ENCODE peak calls at places on chromosomes 3 and 15, in four cellular contexts. L is adrenal gland, K is fibroblast of mammary gland, V is dorsolateral prefrontal cortex. N is an unnamed sample.
A peak's percentile ranks its signal among the peaks of the same experiment; 100 is the strongest.

GRCh38 chr3:133895208-133896001 is at the start of gene RAB6B:
- DNase-seq in K (peak; percentile 15), V (peak; percentile 59), L (peak; percentile 28), N (no peak)

GRCh38 chr3:123789160-123789559 is 95.0 kb downstream of the MYLK start:
- DNase-seq in V (no peak), K (no peak), L (no peak), N (no peak)

GRCh38 chr15:85010472-85011209 is 29.0 kb downstream of the PDE8A start:
- DNase-seq in V (no peak), K (peak; percentile 57), L (no peak), N (no peak)

GRCh38 chr3:45124379-45124778 is 21.8 kb downstream of the CDCP1 start:
- DNase-seq in V (no peak), K (peak; percentile 92), L (no peak), N (no peak)

GRCh38 chr3:181808053-181808452 is 96.3 kb downstream of the SOX2 start:
- DNase-seq in K (no peak), L (no peak), V (no peak), N (no peak)

GRCh38 chr3:45442679-45443214 is 54.4 kb downstream of the LARS2 start:
- DNase-seq in K (no peak), L (no peak), V (no peak), N (no peak)

GRCh38 chr3:65411367-65411766 is 627.4 kb downstream of the MAGI1 start:
- DNase-seq in L (no peak), V (no peak), K (no peak), N (no peak)

GRCh38 chr3:37383323-37383722 is 208.9 kb upstream of the LRRFIP2 start:
- DNase-seq in V (no peak), K (no peak), L (no peak), N (no peak)

GRCh38 chr3:190013943-190014924 is 106.5 kb downstream of the P3H2 start:
- DNase-seq in V (no peak), L (no peak), K (no peak), N (no peak)

GRCh38 chr15:66482539-66482938 is 15.0 kb downstream of the SNAPC5 start:
- DNase-seq in K (no peak), V (peak; percentile 41), L (no peak), N (no peak)

GRCh38 chr3:190306513-190307163 is 15.6 kb downstream of the CLDN1 start:
- DNase-seq in V (no peak), L (peak; percentile 62), K (peak; percentile 85), N (no peak)

GRCh38 chr15:57554063-57554820 is 37.5 kb upstream of the MYZAP start:
- DNase-seq in L (peak; percentile 26), K (no peak), V (no peak), N (no peak)

DNA sequence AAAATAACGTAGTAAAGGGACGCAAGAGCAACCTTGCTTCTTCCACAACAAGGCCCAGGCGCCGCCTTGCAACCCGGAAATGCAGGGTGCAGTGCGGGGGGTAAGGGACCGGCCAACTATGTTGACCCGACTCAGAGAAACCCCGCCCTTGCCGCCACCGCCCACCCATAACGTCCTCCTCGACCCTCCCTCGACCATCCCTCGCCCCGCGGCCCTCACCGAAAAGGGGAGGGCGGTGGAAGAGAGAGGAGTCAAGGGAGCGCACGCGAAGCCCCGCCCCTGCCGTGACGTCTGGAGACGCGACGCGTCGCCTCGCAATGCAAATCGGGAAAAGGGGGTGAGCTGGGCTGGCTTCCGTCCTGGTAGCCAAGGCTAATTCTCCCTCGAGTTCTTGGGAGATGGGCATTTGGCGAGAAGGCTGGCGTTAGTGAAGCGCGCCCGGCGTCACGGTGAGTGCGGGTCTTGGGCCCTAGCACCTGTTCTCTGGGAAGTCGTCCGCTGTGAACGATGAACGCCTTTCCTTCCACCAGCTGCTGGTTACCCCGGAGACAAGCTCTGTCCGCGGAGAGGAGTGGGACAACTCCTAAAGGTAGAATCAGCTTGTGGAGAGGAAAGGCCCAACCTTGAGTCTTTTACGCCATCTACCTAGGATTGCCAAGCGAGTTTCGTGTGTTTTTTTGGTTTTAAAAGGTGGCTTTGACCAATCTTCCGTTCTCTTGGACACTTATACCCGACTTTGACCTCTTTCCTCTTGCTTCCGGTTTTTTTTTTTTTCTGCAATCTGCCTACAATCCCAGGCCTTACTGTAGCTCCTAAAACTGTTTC is at the start of gene USP8:
- DNase-seq in K (peak; percentile 97), L (peak; percentile 97), V (peak; percentile 94), N (peak; percentile 92)
- H3K4me3 ChIP-seq in K (peak within 1 kb of the TSS; percentile 99), L (peak within 1 kb of the TSS; percentile 70), V (peak within 1 kb of the TSS; percentile 98), N (peak within 1 kb of the TSS; percentile 73)

GRCh38 chr15:51121118-51121517 is 26.4 kb upstream of the TNFAIP8L3 start:
- DNase-seq in K (peak; percentile 99), V (no peak), L (peak; percentile 85), N (no peak)
- TF ChIP-seq CTCF in K (no peak), V (no peak), L (no peak), N (no peak)

DNA sequence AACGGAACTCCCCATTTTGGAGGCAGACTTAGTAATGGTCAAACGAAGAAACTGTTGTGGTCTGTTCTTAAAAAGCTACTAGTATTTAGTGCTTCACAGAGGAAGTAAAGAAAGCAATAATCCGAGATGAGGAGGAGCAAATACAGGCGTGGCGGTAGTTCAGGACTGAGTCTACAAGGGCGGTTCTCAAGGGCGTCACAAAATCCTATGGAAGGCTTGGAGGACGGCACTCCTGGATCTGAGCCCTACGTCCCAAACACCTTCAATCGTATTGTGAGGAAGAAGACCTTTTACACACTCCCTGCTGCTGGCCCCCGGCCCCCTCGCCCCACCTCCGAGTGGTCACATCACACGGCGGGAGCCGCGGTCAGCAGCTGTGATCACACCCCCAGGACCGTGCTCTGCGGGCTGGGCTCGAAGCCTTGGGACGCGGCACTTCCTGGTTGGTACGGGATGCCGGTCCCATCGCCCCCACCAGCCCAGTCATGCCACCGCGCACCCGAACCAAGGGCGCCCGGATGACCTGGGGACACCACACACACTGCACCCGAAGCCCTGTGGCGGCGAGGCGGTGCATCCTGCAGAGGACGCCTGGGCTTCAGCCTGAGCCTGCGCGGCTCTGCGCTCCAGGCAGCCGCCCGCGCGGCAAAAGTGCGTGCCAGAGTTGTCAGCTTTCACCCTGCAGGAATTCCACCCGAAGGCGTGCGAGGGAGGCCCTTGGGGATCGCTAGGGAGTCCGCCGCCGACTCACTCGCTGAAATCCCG is 588 bp downstream of the PLD1 start:
- DNase-seq in V (peak; percentile 79), L (peak; percentile 88), K (peak; percentile 94), N (no peak)
- H3K4me3 ChIP-seq in V (peak overlapping the region; percentile 87), L (peak overlapping the region; percentile 55), K (peak overlapping the region; percentile 62), N (peak overlapping the region; percentile 39)

DNA sequence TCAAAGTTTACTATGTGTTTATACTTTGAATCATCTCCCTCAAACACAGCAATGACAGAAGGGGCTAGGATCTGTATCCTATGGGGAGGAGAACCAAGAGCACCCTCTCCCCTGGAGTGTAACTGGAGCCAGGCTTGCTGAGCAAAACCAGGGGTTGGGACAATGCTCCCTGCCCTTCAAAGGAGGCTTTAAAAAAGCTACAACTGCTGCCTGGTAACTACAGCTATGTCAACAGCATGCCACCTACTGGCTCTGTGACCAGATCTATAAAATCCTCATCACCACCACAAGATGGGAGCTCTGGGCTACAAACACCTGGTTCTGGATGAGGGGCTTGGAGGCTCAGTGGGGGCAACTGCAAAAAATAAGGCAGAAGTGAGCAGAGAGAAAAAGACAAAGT is 61.9 kb downstream of the ANO10 start:
- DNase-seq in L (no peak), V (no peak), K (no peak), N (no peak)
- TF ChIP-seq CTCF in L (no peak), V (no peak), K (no peak), N (peak; percentile 53)

GRCh38 chr3:145843561-145843960 is 317.4 kb downstream of the PLOD2 start:
- DNase-seq in L (no peak), V (no peak), K (no peak), N (no peak)
- H3K4me3 ChIP-seq in L (no peak overlapping the region), V (no peak overlapping the region), K (no peak overlapping the region), N (no peak overlapping the region)